ENCODE peak calls at places on chromosomes 2 and 18, in five cellular contexts. S is heart right ventricle, W is tibial artery, F is psoas muscle, Y is BE2C. G is an unnamed sample. For H3K9me3, the result is how much of the 10 kb centered on the place peaks cover.

GRCh38 chr18:54149078-54149697 is 75.3 kb downstream of the MBD2 start:
- DNase-seq in S (no peak), W (no peak), Y (no peak), F (no peak), G (no peak)

GRCh38 chr2:235665656-235666239 is 171.9 kb downstream of the AGAP1 start:
- DNase-seq in W (peak), S (no peak), Y (peak), F (no peak), G (no peak)

GRCh38 chr2:111209045-111209514 is 88.4 kb downstream of the BCL2L11 start:
- DNase-seq in Y (no peak), S (no peak), W (no peak), F (no peak), G (no peak)

GRCh38 chr2:152063325-152063924 is 35.4 kb downstream of the CACNB4 start:
- DNase-seq in W (no peak), F (no peak), S (no peak), Y (no peak), G (no peak)

GRCh38 chr2:237558918-237559645 is 7.3 kb upstream of the PRLH start:
- DNase-seq in S (peak), W (no peak), Y (no peak), F (peak), G (no peak)

GRCh38 chr18:41932899-41933298 is 22.1 kb upstream of the PIK3C3 start:
- DNase-seq in W (no peak), Y (no peak), S (no peak), F (no peak), G (no peak)

GRCh38 chr2:23250371-23250770 is 134.6 kb upstream of the KLHL29 start:
- DNase-seq in W (no peak), F (peak), Y (no peak), S (peak), G (no peak)

GRCh38 chr2:164662066-164662465 is 40.8 kb upstream of the GRB14 start:
- DNase-seq in W (no peak), F (no peak), Y (no peak), S (no peak), G (no peak)

GRCh38 chr2:116891191-116891590 is 923.3 kb upstream of the DDX18 start:
- DNase-seq in S (no peak), Y (no peak), F (no peak), W (no peak), G (no peak)
- H3K9me3 ChIP-seq in S (under half), Y (under half), F (under half), W (under half), G (under half)

DNA sequence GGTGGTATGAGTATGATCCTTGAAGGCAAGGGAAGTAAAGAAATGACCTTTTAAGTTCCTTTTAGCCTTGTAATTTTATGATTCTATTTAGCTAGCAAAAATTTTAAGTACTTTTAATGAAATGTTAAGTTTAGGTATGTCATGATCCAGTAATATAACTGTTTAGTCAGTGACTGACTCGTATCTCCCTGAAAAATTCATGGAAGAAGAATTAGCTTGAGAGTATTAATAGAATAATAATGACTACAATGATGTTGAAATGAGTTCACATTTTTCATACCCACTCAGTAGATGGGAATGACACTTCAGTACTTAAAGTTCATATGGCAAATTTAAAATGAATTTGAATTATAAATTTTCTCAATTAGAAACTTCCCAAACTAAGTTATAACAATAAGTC is 14.6 kb downstream of the RAB3GAP1 start:
- DNase-seq in W (no peak), S (no peak), F (no peak), Y (no peak), G (no peak)
- H3K9me3 ChIP-seq in W (under half), S (under half), F (under half), Y (under half), G (under half)

GRCh38 chr2:65485839-65486238 is 53.4 kb upstream of the SPRED2 start:
- DNase-seq in S (no peak), W (no peak), Y (no peak), F (no peak), G (no peak)
- H3K9me3 ChIP-seq in S (under half), W (under half), Y (under half), F (under half), G (under half)

GRCh38 chr18:78641689-78642231 is 337.9 kb upstream of the SALL3 start:
- DNase-seq in Y (no peak), S (no peak), W (peak), F (no peak), G (no peak)
- H3K9me3 ChIP-seq in Y (under half), S (under half), W (under half), F (under half), G (under half)

GRCh38 chr18:45562567-45563479 is 52.5 kb upstream of the SLC14A2 start:
- DNase-seq in Y (no peak), W (peak), F (peak), S (peak), G (no peak)
- H3K9me3 ChIP-seq in Y (under half), W (under half), F (under half), S (under half), G (under half)

GRCh38 chr2:25445464-25445863 is 103.7 kb upstream of the DNMT3A start:
- DNase-seq in F (no peak), S (no peak), Y (no peak), W (no peak), G (no peak)
- H3K9me3 ChIP-seq in F (under half), S (under half), Y (under half), W (under half), G (under half)

GRCh38 chr2:17981936-17982335 is 103.5 kb downstream of the KCNS3 start:
- DNase-seq in S (no peak), W (no peak), F (no peak), Y (no peak), G (no peak)
- H3K9me3 ChIP-seq in S (under half), W (under half), F (under half), Y (under half), G (under half)